ENCODE peak calls at places on chromosomes 2 and 18, in four cellular contexts. E is upper lobe of right lung, J is spleen, K is cardiac muscle cell. D is an unnamed sample.

GRCh38 chr2:95312543-95313205 is 15.5 kb downstream of the KCNIP3 start:
- DNase-seq in E (no peak), J (no peak), K (no peak), D (no peak)

GRCh38 chr2:219998099-219998498 is 370.7 kb downstream of the SLC4A3 start:
- DNase-seq in E (no peak), J (no peak), K (peak; percentile 21), D (no peak)

GRCh38 chr2:186380805-186381204 is 105.3 kb upstream of the ZC3H15 start:
- DNase-seq in E (no peak), J (no peak), K (no peak), D (no peak)

GRCh38 chr18:55918449-55918848 is 330.5 kb upstream of the TCF4 start:
- DNase-seq in E (no peak), J (no peak), K (peak; percentile 34), D (no peak)

GRCh38 chr2:206846854-206847834 is 81.7 kb downstream of the FASTKD2 start:
- DNase-seq in E (no peak), J (no peak), K (no peak), D (no peak)

GRCh38 chr2:126671488-126671887 is 15.5 kb downstream of the GYPC start:
- DNase-seq in E (no peak), J (no peak), K (no peak), D (no peak)

GRCh38 chr2:206543073-206543472 is 99.2 kb upstream of the FAM237A start:
- DNase-seq in E (no peak), J (no peak), K (no peak), D (no peak)

GRCh38 chr2:170605862-170606261 is 109.3 kb upstream of the SP5 start:
- DNase-seq in E (no peak), J (no peak), K (no peak), D (no peak)

GRCh38 chr2:61214171-61214570 is 52.2 kb downstream of the C2orf74 start:
- DNase-seq in E (no peak), J (no peak), K (no peak), D (no peak)

GRCh38 chr2:172655091-172655837 is 80.4 kb upstream of the RAPGEF4 start:
- DNase-seq in E (no peak), J (no peak), K (peak; percentile 29), D (no peak)

GRCh38 chr2:109349555-109350430 is 220.8 kb downstream of the SH3RF3 start:
- DNase-seq in E (peak; percentile 53), J (no peak), K (no peak), D (peak; percentile 80)
- TF ChIP-seq CTCF in E (no peak), J (no peak), K (no peak), D (peak; percentile 9)

DNA sequence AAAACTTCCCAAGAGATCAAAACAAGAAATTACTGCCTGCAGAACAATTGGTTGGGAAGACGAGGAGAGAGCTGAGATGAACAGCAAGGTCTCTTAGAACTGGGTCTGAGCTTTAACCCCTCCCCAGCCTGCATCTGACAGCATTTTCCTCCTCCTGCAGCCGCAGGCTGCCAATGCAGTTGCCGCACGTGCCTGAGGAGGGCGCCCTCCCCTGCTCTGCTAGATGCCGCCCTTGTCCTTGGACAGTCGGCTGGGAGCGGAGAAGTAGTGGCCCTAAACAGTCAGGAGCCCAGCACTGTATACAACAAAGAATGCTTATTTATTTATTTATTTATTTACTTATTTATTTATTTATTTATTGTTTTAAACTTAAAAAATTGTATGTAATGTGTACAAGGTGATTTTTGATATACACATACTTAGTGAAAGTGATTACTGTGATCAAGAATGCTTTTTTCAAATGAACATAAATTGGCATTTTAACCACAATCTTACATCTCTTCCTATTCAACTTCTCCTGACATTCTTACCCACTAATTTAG is 776.4 kb downstream of the TSN start:
- DNase-seq in E (peak; percentile 54), J (no peak), K (peak; percentile 51), D (no peak)
- TF ChIP-seq CTCF in E (no peak), J (no peak), K (peak; percentile 68), D (no peak)

GRCh38 chr2:205052781-205053180 is 507.5 kb downstream of the PARD3B start:
- DNase-seq in E (no peak), J (no peak), K (no peak), D (no peak)

GRCh38 chr2:205051417-205051816 is 506.1 kb downstream of the PARD3B start:
- DNase-seq in E (no peak), J (no peak), K (peak; percentile 3), D (no peak)

GRCh38 chr2:205043285-205043684 is 498.0 kb downstream of the PARD3B start:
- DNase-seq in E (no peak), J (no peak), K (no peak), D (no peak)

GRCh38 chr2:205041472-205042130 is 496.3 kb downstream of the PARD3B start:
- DNase-seq in E (no peak), J (no peak), K (no peak), D (no peak)

DNA sequence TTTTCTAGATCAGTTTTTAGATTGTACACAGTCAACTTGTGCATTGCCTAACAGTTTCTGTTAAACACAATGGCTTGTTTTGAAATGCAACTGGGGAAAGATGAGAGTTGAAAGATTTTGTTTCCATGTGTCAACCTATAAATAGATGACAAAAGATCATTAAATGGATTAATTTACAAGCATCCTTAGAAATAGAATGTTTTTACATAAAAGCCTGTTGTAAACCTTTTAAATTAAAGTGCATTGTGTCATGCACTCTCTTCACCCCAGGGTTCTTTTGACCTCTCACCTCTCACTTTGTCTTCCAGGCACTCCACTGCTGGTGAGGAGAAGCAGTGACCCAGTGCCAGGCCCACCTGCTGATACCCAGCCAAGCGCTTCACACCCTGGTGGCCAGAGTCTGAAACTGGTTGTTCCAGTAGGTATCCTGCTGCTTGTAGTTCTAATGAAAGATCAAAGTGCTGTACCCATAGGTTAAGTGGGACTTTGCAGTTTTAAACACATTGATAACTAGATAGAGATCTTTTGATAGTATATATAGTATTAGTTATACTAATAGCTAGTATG is 502.1 kb downstream of the PARD3B start:
- DNase-seq in E (no peak), J (no peak), K (no peak), D (no peak)
- TF ChIP-seq CTCF in E (no peak), J (no peak), K (no peak), D (no peak)

DNA sequence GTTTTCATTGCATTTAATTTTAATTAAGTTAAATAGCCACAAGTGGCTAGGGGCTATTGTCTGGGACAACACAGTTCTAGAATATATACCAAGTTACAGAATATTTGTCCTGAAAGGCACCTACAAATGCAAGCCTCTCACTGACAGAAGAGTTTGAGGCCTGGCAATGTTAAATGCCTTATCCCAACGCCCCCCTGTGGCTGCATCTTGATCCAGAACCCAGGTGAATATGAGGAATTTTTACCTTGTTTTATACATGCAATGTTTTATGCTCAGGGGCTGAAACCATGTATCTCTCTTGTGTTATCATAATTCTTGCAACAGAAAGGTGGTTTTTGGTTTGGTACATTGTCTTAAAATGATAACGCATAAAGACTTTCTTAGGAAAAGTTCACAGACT is 71.8 kb upstream of the SEC11C start:
- DNase-seq in E (no peak), J (no peak), K (peak; percentile 54), D (no peak)
- TF ChIP-seq CTCF in E (peak; percentile 43), J (peak; percentile 25), K (peak; percentile 65), D (peak; percentile 56)

GRCh38 chr2:228681426-228681825 is 499.9 kb upstream of the SPHKAP start:
- DNase-seq in E (no peak), J (no peak), K (peak; percentile 81), D (no peak)
- TF ChIP-seq CTCF in E (peak; percentile 50), J (no peak), K (peak; percentile 61), D (peak; percentile 50)

DNA sequence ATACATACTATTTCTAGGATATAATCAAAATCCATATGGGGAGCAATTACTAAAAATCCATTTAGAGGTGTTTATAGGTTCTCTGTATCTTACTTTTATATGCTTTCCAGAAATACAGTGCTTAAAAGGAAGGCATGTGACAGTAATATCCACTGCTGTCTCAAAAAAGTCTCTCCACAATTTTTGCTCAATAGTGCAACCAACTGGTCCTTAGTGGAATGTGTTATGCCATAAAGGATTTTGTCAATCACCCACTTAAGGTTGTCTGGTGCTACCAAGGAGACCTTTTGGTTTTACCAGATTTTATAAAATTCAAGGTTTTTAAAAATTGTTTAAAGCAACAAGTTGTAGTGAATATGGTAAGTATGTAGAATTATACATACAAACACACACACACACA is 328.5 kb upstream of the DSEL start:
- DNase-seq in E (no peak), J (no peak), K (peak; percentile 32), D (no peak)
- TF ChIP-seq CTCF in E (no peak), J (no peak), K (peak; percentile 19), D (peak; percentile 25)

GRCh38 chr2:178480227-178481181 is at the start of gene PLEKHA3:
- DNase-seq in E (peak; percentile 98), J (peak; percentile 98), K (peak; percentile 99), D (peak; percentile 98)
- TF ChIP-seq CTCF in E (no peak), J (peak; percentile 20), K (no peak), D (no peak)

GRCh38 chr18:12998332-12999060 is 7.3 kb downstream of the CEP192 start:
- DNase-seq in E (no peak), J (no peak), K (no peak), D (no peak)

GRCh38 chr18:13004316-13004879 is 13.2 kb downstream of the CEP192 start:
- DNase-seq in E (no peak), J (no peak), K (no peak), D (no peak)

GRCh38 chr18:13005289-13005688 is 14.1 kb downstream of the CEP192 start:
- DNase-seq in E (no peak), J (no peak), K (no peak), D (no peak)

GRCh38 chr18:13006731-13007550 is 15.8 kb downstream of the CEP192 start:
- DNase-seq in E (no peak), J (no peak), K (no peak), D (no peak)

DNA sequence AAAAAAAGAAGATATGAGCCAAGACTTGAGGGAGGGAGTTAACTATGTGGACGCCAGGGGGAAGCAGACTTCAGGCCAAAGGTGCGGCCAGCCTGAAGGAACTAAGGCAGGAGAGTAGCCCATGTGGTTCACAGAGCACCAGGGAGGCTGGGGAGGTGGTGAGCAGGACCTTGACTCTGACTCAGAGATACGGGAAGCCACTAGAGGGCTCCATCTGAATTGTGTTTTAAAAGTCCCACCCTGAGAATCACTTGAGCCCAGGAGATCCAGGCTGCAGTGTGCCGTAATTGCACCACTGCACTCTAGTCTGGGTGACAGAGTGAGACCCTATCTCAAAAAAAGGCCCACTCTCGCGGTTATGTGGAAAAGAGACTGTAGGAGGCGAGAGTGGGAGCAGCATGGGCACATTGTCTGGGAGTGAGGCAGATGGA is 12.3 kb downstream of the CEP192 start:
- DNase-seq in E (no peak), J (no peak), K (peak; percentile 87), D (no peak)
- TF ChIP-seq CTCF in E (peak; percentile 30), J (no peak), K (peak; percentile 65), D (peak; percentile 63)

D was measured in osteocyte.